ENCODE peak calls at places on chromosomes 6 and 20, in ten cellular contexts. I, N, V, X, L, D, O, E, B and F are unnamed samples.

GRCh38 chr6:82365011-82365751 is 1.6 kb downstream of the TPBG start:
- DNase-seq in V (peak), D (peak), X (no peak), I (peak), E (no peak), N (peak), B (no peak), L (peak), O (peak), F (peak)

GRCh38 chr6:143536866-143537691 is 25.6 kb upstream of the FUCA2 start:
- DNase-seq in O (peak), L (peak), X (peak), N (peak), I (peak), V (peak), E (peak), D (peak), B (peak), F (peak)

GRCh38 chr6:2582268-2582667 is 168.5 kb downstream of the MYLK4 start:
- DNase-seq in N (peak), X (no peak), B (no peak), E (no peak), I (peak), D (no peak), L (no peak), O (peak), V (no peak), F (no peak)

GRCh38 chr20:3226864-3227263 is 12.1 kb downstream of the SLC4A11 start:
- DNase-seq in L (no peak), I (no peak), O (no peak), X (no peak), D (no peak), V (no peak), B (no peak), N (no peak), E (no peak), F (no peak)

GRCh38 chr20:35240083-35240913 is 13.8 kb downstream of the MMP24 start:
- DNase-seq in L (no peak), X (no peak), N (no peak), B (no peak), D (no peak), O (no peak), I (no peak), E (no peak), V (no peak), F (no peak)

GRCh38 chr20:19275630-19276071 is 63.2 kb downstream of the SLC24A3 start:
- DNase-seq in N (no peak), V (no peak), I (peak), E (peak), O (no peak), B (no peak), D (no peak), X (no peak), L (peak), F (no peak)

GRCh38 chr6:80527552-80528052 is 421.1 kb downstream of the BCKDHB start:
- DNase-seq in X (no peak), V (peak), B (no peak), D (peak), O (no peak), N (no peak), I (peak), L (no peak), E (no peak), F (peak)

GRCh38 chr20:46520976-46521579 is 7.7 kb upstream of the ZNF334 start:
- DNase-seq in N (peak), L (no peak), V (peak), D (peak), X (peak), O (peak), B (no peak), I (peak), E (no peak), F (peak)

GRCh38 chr6:107491791-107492674 is 2.1 kb downstream of the SOBP start:
- DNase-seq in D (no peak), L (peak), E (peak), B (no peak), N (no peak), I (peak), X (no peak), O (no peak), V (peak), F (no peak)

GRCh38 chr6:31737315-31738047 is 1.2 kb upstream of the CLIC1 start:
- DNase-seq in L (peak), E (no peak), B (no peak), D (no peak), O (no peak), N (peak), X (no peak), I (peak), V (peak), F (peak)

GRCh38 chr20:23106271-23106851 is 20.2 kb upstream of the CD93 start:
- DNase-seq in N (no peak), B (no peak), X (no peak), D (no peak), O (no peak), L (no peak), V (no peak), E (no peak), I (no peak), F (peak)

GRCh38 chr6:148835920-148836441 is 89.2 kb downstream of the UST start:
- DNase-seq in D (no peak), B (no peak), O (no peak), X (peak), I (no peak), L (no peak), E (no peak), N (no peak), V (no peak), F (no peak)

GRCh38 chr6:107152633-107153032 is 37.3 kb upstream of the BEND3 start:
- DNase-seq in V (no peak), X (no peak), E (no peak), L (no peak), B (no peak), N (no peak), O (no peak), D (no peak), I (peak), F (peak)

GRCh38 chr6:41440958-41441357 is 105.2 kb upstream of the FOXP4 start:
- DNase-seq in I (no peak), D (no peak), L (no peak), O (no peak), V (no peak), E (no peak), N (no peak), X (no peak), B (no peak), F (no peak)

GRCh38 chr6:152206072-152206818 is 398.8 kb downstream of the ESR1 start:
- DNase-seq in B (no peak), I (peak), N (no peak), X (peak), L (peak), E (peak), V (no peak), O (peak), D (peak), F (no peak)

GRCh38 chr6:36963451-36964290 is 9.1 kb downstream of the PI16 start:
- DNase-seq in L (peak), E (no peak), X (no peak), I (peak), D (no peak), B (no peak), O (no peak), V (no peak), N (peak), F (no peak)

GRCh38 chr6:27642744-27643456 is 170.0 kb upstream of the ZNF184 start:
- DNase-seq in E (no peak), L (no peak), B (no peak), V (no peak), D (no peak), N (no peak), I (no peak), X (no peak), O (no peak), F (no peak)

GRCh38 chr6:6885521-6886088 is 222.2 kb upstream of the RREB1 start:
- DNase-seq in B (no peak), E (peak), L (no peak), X (no peak), V (no peak), D (no peak), I (no peak), O (no peak), N (peak), F (no peak)

GRCh38 chr20:64090165-64090564 is 6.0 kb upstream of the LKAAEAR1 start:
- DNase-seq in E (no peak), B (no peak), N (no peak), V (peak), L (no peak), I (peak), X (no peak), D (no peak), O (no peak), F (peak)

GRCh38 chr6:5125152-5126006 is 40.2 kb downstream of the PPP1R3G start:
- DNase-seq in E (no peak), I (no peak), O (no peak), B (no peak), X (peak), L (no peak), N (no peak), V (no peak), D (no peak), F (peak)

GRCh38 chr20:59351148-59352040 is 51.0 kb downstream of the EDN3 start:
- DNase-seq in E (no peak), O (no peak), N (no peak), V (no peak), D (peak), I (no peak), L (no peak), B (no peak), X (peak), F (no peak)

GRCh38 chr20:6094565-6094964 is 28.3 kb downstream of the FERMT1 start:
- DNase-seq in V (no peak), D (no peak), X (no peak), B (no peak), N (no peak), E (no peak), I (no peak), O (no peak), L (no peak), F (no peak)

GRCh38 chr6:36625161-36625919 is 31.2 kb downstream of the SRSF3 start:
- DNase-seq in V (peak), E (no peak), L (no peak), B (no peak), D (no peak), N (no peak), X (peak), I (peak), O (no peak), F (no peak)

GRCh38 chr6:145813285-145814034 is 1.1 kb downstream of the FBXO30 start:
- DNase-seq in L (no peak), N (peak), O (no peak), I (no peak), E (no peak), B (no peak), V (no peak), D (no peak), X (peak), F (no peak)

GRCh38 chr6:20866038-20866437 is 331.8 kb downstream of the CDKAL1 start:
- DNase-seq in D (no peak), N (no peak), V (peak), I (peak), X (no peak), O (no peak), B (no peak), L (no peak), E (no peak), F (no peak)

GRCh38 chr6:17932362-17932852 is 55.0 kb downstream of the KIF13A start:
- DNase-seq in I (no peak), X (peak), O (no peak), D (no peak), N (peak), E (peak), L (no peak), V (no peak), B (no peak), F (no peak)